ENCODE peak calls at places on chromosomes 13 and 19, in seven cellular contexts. J, G, N, C, D, P and H are unnamed samples.

GRCh38 chr19:55146078-55146647 is 2.8 kb downstream of the TNNT1 start:
- DNase-seq in D (no peak), N (peak; percentile 73), J (peak; percentile 45), P (peak; percentile 26), C (no peak), G (no peak), H (peak; percentile 68)

GRCh38 chr13:50513528-50513863 is 330.0 kb downstream of the DLEU7 start:
- DNase-seq in J (no peak), P (no peak), C (no peak), G (no peak), D (no peak), N (no peak), H (no peak)

GRCh38 chr19:30376826-30377425 is 4.7 kb downstream of the ZNF536 start:
- DNase-seq in D (no peak), P (no peak), J (no peak), N (no peak), C (no peak), G (no peak), H (no peak)

GRCh38 chr19:23525265-23525862 is 130.1 kb upstream of the ZNF91 start:
- DNase-seq in P (no peak), J (no peak), C (no peak), G (no peak), D (no peak), N (no peak), H (no peak)

GRCh38 chr13:73767191-73767741 is 366.9 kb downstream of the KLF12 start:
- DNase-seq in C (peak; percentile 23), N (peak; percentile 86), J (no peak), P (no peak), D (no peak), G (no peak), H (no peak)

GRCh38 chr13:51475727-51476521 is 23.1 kb upstream of the INTS6 start:
- DNase-seq in N (no peak), J (no peak), G (no peak), C (peak; percentile 42), P (no peak), D (no peak), H (no peak)

GRCh38 chr19:28396259-28396940 is 816.6 kb downstream of the UQCRFS1 start:
- DNase-seq in P (no peak), N (no peak), D (no peak), G (no peak), C (no peak), J (no peak), H (peak; percentile 71)

GRCh38 chr19:10766681-10767201 is 48.9 kb downstream of the DNM2 start:
- DNase-seq in J (no peak), N (no peak), C (no peak), D (no peak), P (no peak), G (no peak), H (no peak)

GRCh38 chr19:8065489-8066261 is 13.1 kb downstream of the CCL25 start:
- DNase-seq in N (no peak), P (no peak), J (no peak), D (no peak), G (no peak), C (peak; percentile 13), H (no peak)

GRCh38 chr19:34365463-34366401 is 736 bp downstream of the GPI start:
- DNase-seq in D (peak; percentile 23), N (peak; percentile 59), G (no peak), P (no peak), C (peak; percentile 39), J (peak; percentile 47), H (peak; percentile 37)

GRCh38 chr19:44644391-44645016 is 794 bp downstream of the PVR start:
- DNase-seq in G (no peak), J (peak; percentile 72), D (peak; percentile 34), N (peak; percentile 59), C (peak; percentile 23), P (no peak), H (peak; percentile 32)

GRCh38 chr13:47454986-47455385 is 546.1 kb downstream of the SUCLA2 start:
- DNase-seq in C (no peak), N (no peak), D (no peak), J (no peak), G (no peak), P (no peak), H (no peak)

GRCh38 chr13:31982540-31982939 is 49.0 kb upstream of the FRY start:
- DNase-seq in C (no peak), J (peak; percentile 96), D (no peak), G (no peak), P (no peak), N (peak; percentile 35), H (no peak)

GRCh38 chr19:7349231-7349591 is 474 bp downstream of the ARHGEF18 start:
- DNase-seq in N (no peak), D (no peak), J (no peak), C (no peak), P (no peak), G (no peak), H (no peak)